ENCODE peak calls at places on chromosomes 6 and 20, in ten cellular contexts. R is upper lobe of right lung, X is body of pancreas, V is adrenal gland, O is GM12865, F is esophagus squamous epithelium, U is HepG2, K is omental fat pad, M is sigmoid colon, N is foreskin fibroblast. Q is an unnamed sample.

GRCh38 chr20:4815618-4816017 is 93.9 kb downstream of the PRND start:
- DNase-seq in R (no peak), X (no peak), V (no peak), O (peak; percentile 40), F (no peak), U (no peak), K (no peak), M (no peak), N (no peak), Q (no peak)

GRCh38 chr6:169145991-169146501 is 107.6 kb downstream of the THBS2 start:
- DNase-seq in R (no peak), X (no peak), V (no peak), O (no peak), F (no peak), U (no peak), K (no peak), M (peak; percentile 86), N (no peak), Q (no peak)

GRCh38 chr6:159953091-159953581 is 15.7 kb upstream of the IGF2R start:
- DNase-seq in R (peak; percentile 84), X (no peak), V (peak; percentile 71), O (no peak), F (no peak), U (no peak), K (no peak), M (peak; percentile 71), N (peak; percentile 61), Q (no peak)

GRCh38 chr20:32576560-32576959 is 8.6 kb downstream of the NOL4L start:
- DNase-seq in R (no peak), X (no peak), V (no peak), O (no peak), F (no peak), U (no peak), K (no peak), M (no peak), N (no peak), Q (no peak)

GRCh38 chr6:12051861-12052368 is 39.8 kb downstream of the HIVEP1 start:
- DNase-seq in R (no peak), X (no peak), V (no peak), O (peak; percentile 95), F (no peak), U (no peak), K (no peak), M (no peak), N (no peak), Q (no peak)

GRCh38 chr6:90397929-90398674 is 101.5 kb upstream of the BACH2 start:
- DNase-seq in R (no peak), X (peak; percentile 54), V (no peak), O (peak; percentile 21), F (no peak), U (no peak), K (no peak), M (no peak), N (no peak), Q (peak; percentile 82)

GRCh38 chr20:22807646-22808045 is 223.3 kb upstream of the FOXA2 start:
- DNase-seq in R (no peak), X (peak; percentile 48), V (no peak), O (peak; percentile 8), F (no peak), U (no peak), K (no peak), M (no peak), N (no peak), Q (no peak)

GRCh38 chr20:17202668-17203067 is 24.2 kb upstream of the PCSK2 start:
- DNase-seq in R (no peak), X (no peak), V (no peak), O (no peak), F (no peak), U (no peak), K (no peak), M (no peak), N (no peak), Q (no peak)

DNA sequence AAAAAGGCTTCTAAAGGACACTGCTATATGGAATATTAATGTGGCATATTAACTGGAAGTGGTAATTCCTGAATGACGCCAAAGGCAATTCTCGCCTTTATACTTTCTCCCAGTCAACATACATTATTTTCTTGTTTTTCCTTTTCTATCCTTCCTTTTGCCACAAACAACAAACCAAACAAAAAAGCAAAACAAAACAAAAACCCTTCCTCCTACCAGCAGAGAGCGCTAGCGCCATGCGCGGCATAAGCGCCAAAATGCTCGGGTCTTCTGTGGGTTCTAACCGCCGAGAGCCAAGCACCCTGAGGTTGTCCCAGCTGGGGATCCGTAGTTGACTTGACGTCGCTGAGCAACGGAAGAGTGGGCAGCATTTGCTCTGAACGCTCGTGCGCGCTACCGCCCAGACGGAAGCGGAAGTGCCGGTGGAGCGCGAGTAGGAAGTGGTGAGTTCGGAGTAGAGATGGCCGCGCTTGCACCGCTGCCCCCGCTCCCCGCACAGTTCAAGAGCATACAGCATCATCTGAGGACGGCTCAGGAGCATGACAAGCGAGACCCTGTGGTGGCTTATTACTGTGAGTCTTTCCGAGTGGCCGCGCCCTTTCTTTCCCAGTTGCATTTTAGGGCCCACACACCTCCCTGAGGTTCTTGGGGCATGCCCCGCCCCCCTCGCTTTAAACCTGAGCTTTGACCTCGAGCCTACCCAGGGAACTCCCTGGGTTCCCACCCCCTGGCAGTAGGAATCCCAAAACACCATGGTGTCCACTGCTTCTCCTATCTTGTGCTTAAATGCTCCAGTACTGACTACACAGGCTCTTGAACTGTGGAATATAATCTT is at the start of the genes NMBR and VTA1:
- DNase-seq in R (peak; percentile 98), X (peak; percentile 99), V (peak; percentile 98), O (peak; percentile 99), F (peak; percentile 94), U (peak; percentile 100), K (peak; percentile 88), M (peak; percentile 98), N (peak; percentile 99), Q (peak; percentile 90)
- TF ChIP-seq CTCF in R (peak; percentile 90), X (peak; percentile 95), V (peak; percentile 98), O (peak; percentile 85), F (peak; percentile 92), U (peak; percentile 99), K (no peak), M (peak; percentile 86), N (peak; percentile 87), Q (peak; percentile 62)

GRCh38 chr20:38752029-38752428 is 3.8 kb downstream of the ACTR5 start:
- DNase-seq in R (no peak), X (no peak), V (no peak), O (no peak), F (no peak), U (no peak), K (no peak), M (no peak), N (no peak), Q (no peak)

GRCh38 chr20:38748863-38749153 is 548 bp downstream of the ACTR5 start:
- DNase-seq in R (no peak), X (no peak), V (no peak), O (peak; percentile 60), F (no peak), U (no peak), K (no peak), M (no peak), N (no peak), Q (peak; percentile 70)

GRCh38 chr20:38754924-38755323 is 6.7 kb downstream of the ACTR5 start:
- DNase-seq in R (no peak), X (no peak), V (no peak), O (no peak), F (no peak), U (no peak), K (no peak), M (no peak), N (no peak), Q (no peak)

GRCh38 chr20:38748097-38748862 is at the start of gene ACTR5:
- DNase-seq in R (peak; percentile 98), X (peak; percentile 95), V (peak; percentile 93), O (peak; percentile 93), F (peak; percentile 77), U (peak; percentile 86), K (peak; percentile 85), M (peak; percentile 95), N (peak; percentile 83), Q (peak; percentile 100)

GRCh38 chr20:38751360-38751976 is 3.2 kb downstream of the ACTR5 start:
- DNase-seq in R (no peak), X (peak; percentile 28), V (peak; percentile 29), O (peak; percentile 50), F (no peak), U (peak; percentile 52), K (no peak), M (no peak), N (peak; percentile 28), Q (peak; percentile 52)
- TF ChIP-seq CTCF in R (peak; percentile 61), X (peak; percentile 70), V (peak; percentile 72), O (peak; percentile 57), F (peak; percentile 39), U (peak; percentile 83), K (no peak), M (no peak), N (peak; percentile 65), Q (peak; percentile 57)

DNA sequence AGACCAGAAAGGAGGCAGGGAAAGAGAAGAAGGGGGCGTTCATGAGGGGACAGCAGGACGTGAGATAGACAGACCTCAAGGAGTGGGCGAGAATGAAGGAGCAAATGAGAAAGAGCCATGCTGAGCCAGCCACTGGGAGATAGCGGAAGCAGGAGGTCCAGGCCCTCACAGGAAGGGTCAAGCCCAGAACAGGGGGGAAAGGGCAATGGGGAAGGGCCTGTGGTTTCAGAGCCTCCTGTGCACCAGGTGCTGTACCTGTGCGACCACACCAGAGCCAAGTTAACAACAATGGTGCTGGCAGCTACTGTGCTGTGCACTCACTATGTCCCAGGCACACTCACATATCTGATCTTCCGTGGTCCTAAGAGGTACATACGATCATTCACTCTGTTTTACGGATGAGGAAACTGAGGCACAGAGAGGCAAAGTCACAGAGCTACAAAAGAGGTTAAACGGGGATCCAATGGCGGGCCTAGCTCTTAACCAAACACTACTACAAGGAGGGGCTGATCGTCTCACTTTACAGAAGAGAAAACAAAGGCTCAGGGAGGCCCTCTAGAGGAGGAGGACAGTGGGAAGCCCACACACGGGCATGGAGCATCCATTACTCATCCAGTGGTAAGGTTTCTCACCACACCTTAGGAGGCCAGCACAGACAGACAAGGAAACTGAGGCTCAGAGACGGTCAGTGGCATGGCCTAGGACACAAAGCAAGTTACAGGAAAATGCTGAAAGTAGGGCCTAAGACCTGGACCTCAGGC is 129.1 kb downstream of the PREX1 start:
- DNase-seq in R (peak; percentile 8), X (no peak), V (no peak), O (no peak), F (no peak), U (no peak), K (no peak), M (peak; percentile 33), N (no peak), Q (no peak)
- TF ChIP-seq CTCF in R (no peak), X (no peak), V (no peak), O (no peak), F (no peak), U (no peak), K (no peak), M (no peak), N (no peak), Q (no peak)

GRCh38 chr6:35798706-35799105 is 1.6 kb upstream of the CLPS start:
- DNase-seq in R (no peak), X (peak; percentile 71), V (no peak), O (no peak), F (no peak), U (no peak), K (no peak), M (no peak), N (no peak), Q (no peak)

GRCh38 chr6:35795453-35796071 is 1.6 kb downstream of the CLPS start:
- DNase-seq in R (no peak), X (peak; percentile 51), V (no peak), O (no peak), F (no peak), U (no peak), K (no peak), M (no peak), N (no peak), Q (no peak)

GRCh38 chr6:35797837-35798526 is 859 bp upstream of the CLPS start:
- DNase-seq in R (no peak), X (peak; percentile 99), V (no peak), O (no peak), F (no peak), U (no peak), K (no peak), M (no peak), N (no peak), Q (no peak)

GRCh38 chr6:35794536-35795452 is 2.3 kb downstream of the CLPS start:
- DNase-seq in R (no peak), X (peak; percentile 77), V (no peak), O (no peak), F (no peak), U (no peak), K (no peak), M (no peak), N (no peak), Q (no peak)

GRCh38 chr6:35796236-35796635 is 887 bp downstream of the CLPS start:
- DNase-seq in R (no peak), X (peak; percentile 23), V (no peak), O (no peak), F (no peak), U (no peak), K (no peak), M (no peak), N (no peak), Q (no peak)
- TF ChIP-seq CTCF in R (no peak), X (no peak), V (no peak), O (no peak), F (no peak), U (no peak), K (no peak), M (no peak), N (no peak), Q (no peak)